ENCODE peak calls at places on chromosome 3, in nine cellular contexts. Q is CD4-positive, alpha-beta T cell; W is OCI-LY7; G is adrenal gland; D is foreskin keratinocyte; F is upper lobe of right lung; B is thoracic aorta; R is heart right ventricle; V is substantia nigra. P is an unnamed sample.

GRCh38 chr3:147381610-147382009 is 24.7 kb downstream of the ZIC4 start:
- DNase-seq in D (no peak), Q (no peak), G (no peak), B (no peak), W (no peak), V (no peak), R (no peak), F (no peak), P (no peak)

GRCh38 chr3:56754753-56755365 is 46.9 kb downstream of the ARHGEF3 start:
- DNase-seq in G (peak), B (no peak), R (no peak), D (no peak), W (peak), F (peak), Q (peak), V (no peak), P (no peak)

GRCh38 chr3:54309601-54310000 is 187.2 kb downstream of the CACNA2D3 start:
- DNase-seq in Q (no peak), R (no peak), G (no peak), B (no peak), D (no peak), W (no peak), F (no peak), V (no peak), P (no peak)

GRCh38 chr3:120039642-120040610 is 54.3 kb downstream of the GSK3B start:
- DNase-seq in G (no peak), R (no peak), B (no peak), Q (no peak), F (no peak), D (no peak), V (no peak), W (peak), P (no peak)

GRCh38 chr3:23915537-23916108 is 1.2 kb downstream of the NKIRAS1 start:
- DNase-seq in B (no peak), W (no peak), D (no peak), V (no peak), R (no peak), F (no peak), Q (no peak), G (no peak), P (no peak)

GRCh38 chr3:177195242-177195940 is 1.9 kb downstream of the TBL1XR1 start:
- DNase-seq in G (no peak), D (no peak), R (peak), W (peak), V (no peak), B (no peak), F (no peak), Q (no peak), P (no peak)

GRCh38 chr3:142998439-142998838 is 2.9 kb upstream of the U2SURP start:
- DNase-seq in W (no peak), B (no peak), Q (no peak), V (no peak), D (no peak), G (no peak), R (no peak), F (no peak), P (no peak)

GRCh38 chr3:53163459-53164387 is 2.7 kb downstream of the PRKCD start:
- DNase-seq in D (no peak), V (no peak), R (no peak), G (no peak), B (no peak), F (no peak), Q (no peak), W (peak), P (no peak)

GRCh38 chr3:195270350-195271115 is 426 bp downstream of the XXYLT1 start:
- DNase-seq in F (peak), V (peak), R (peak), D (peak), W (peak), G (peak), B (no peak), Q (peak), P (peak)

GRCh38 chr3:196867507-196868296 is at the start of gene SENP5:
- DNase-seq in W (peak), G (peak), R (peak), Q (peak), B (peak), V (peak), F (peak), D (peak), P (peak)

GRCh38 chr3:119352235-119352634 is 58.1 kb downstream of the ARHGAP31 start:
- DNase-seq in G (no peak), D (no peak), V (no peak), W (peak), F (no peak), R (no peak), Q (peak), B (no peak), P (no peak)

DNA sequence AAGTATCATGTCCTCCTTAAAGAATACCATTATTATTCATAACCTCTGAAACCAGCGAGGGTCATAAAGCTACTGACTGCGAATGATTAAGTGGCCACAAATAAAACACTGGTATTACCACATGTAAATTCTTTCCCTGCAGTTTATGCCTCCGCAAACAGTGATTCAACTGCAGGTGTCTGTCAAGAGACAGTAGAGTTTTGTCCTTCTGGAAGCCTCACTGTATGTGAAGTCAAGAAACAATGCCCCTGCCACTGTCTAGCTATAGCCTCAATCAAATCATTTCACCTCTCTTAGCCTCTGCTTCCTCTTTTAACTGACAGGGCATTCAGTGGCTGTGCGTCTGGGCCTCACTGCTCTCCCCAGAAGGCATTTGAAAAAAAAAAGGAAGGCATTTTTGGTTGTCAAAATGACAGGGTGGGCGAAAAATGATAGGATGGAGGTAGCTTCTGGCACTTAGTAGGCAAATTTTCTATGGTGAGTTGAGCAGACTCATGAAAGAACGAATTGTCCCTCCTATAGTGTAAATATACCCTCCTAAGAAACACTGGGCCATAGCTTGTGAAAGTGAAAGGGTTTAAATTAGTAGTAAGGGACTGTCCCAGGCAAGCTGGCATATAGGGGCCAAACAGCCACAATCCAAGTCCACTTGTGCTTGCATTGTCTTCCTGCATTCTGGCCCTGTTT is 66.7 kb downstream of the FILIP1L start:
- DNase-seq in B (no peak), G (peak), R (peak), W (peak), Q (no peak), F (no peak), D (peak), V (no peak), P (no peak)
- H3K27ac ChIP-seq in B (peak), G (peak), R (peak), W (no peak), Q (no peak), F (peak), D (peak), V (peak), P (peak)

GRCh38 chr3:149659173-149659468 is 1.3 kb upstream of the WWTR1 start:
- DNase-seq in D (no peak), F (no peak), B (no peak), R (no peak), Q (no peak), W (no peak), G (no peak), V (no peak), P (no peak)
- H3K27ac ChIP-seq in D (no peak), F (peak), B (peak), R (peak), Q (no peak), W (no peak), G (peak), V (no peak), P (peak)

GRCh38 chr3:168925568-168925967 is 737.9 kb downstream of the MECOM start:
- DNase-seq in B (no peak), W (no peak), R (no peak), F (no peak), D (no peak), Q (no peak), V (no peak), G (no peak), P (no peak)

DNA sequence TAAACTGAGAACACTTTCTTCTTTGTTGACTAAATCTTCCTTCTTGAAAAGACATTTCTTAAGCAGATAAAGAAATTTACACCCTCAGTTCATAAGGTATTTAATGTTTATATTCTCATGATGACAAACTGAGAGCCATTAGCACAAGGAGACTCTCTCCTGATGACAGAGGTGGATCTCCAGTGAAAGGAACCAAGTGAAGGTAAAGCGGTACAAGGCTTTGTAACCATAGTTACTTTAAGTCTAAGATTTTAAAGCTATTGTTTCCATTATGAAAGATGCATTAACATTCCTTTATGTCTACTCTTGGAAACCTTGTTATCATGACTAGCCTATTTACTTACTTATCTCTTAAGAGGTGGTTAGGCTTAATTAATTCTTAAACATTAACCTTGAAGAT is 737.1 kb downstream of the MECOM start:
- DNase-seq in D (no peak), W (no peak), G (no peak), F (no peak), V (no peak), R (no peak), Q (no peak), B (no peak), P (no peak)
- H3K27ac ChIP-seq in D (no peak), W (no peak), G (no peak), F (no peak), V (no peak), R (no peak), Q (no peak), B (no peak), P (no peak)

DNA sequence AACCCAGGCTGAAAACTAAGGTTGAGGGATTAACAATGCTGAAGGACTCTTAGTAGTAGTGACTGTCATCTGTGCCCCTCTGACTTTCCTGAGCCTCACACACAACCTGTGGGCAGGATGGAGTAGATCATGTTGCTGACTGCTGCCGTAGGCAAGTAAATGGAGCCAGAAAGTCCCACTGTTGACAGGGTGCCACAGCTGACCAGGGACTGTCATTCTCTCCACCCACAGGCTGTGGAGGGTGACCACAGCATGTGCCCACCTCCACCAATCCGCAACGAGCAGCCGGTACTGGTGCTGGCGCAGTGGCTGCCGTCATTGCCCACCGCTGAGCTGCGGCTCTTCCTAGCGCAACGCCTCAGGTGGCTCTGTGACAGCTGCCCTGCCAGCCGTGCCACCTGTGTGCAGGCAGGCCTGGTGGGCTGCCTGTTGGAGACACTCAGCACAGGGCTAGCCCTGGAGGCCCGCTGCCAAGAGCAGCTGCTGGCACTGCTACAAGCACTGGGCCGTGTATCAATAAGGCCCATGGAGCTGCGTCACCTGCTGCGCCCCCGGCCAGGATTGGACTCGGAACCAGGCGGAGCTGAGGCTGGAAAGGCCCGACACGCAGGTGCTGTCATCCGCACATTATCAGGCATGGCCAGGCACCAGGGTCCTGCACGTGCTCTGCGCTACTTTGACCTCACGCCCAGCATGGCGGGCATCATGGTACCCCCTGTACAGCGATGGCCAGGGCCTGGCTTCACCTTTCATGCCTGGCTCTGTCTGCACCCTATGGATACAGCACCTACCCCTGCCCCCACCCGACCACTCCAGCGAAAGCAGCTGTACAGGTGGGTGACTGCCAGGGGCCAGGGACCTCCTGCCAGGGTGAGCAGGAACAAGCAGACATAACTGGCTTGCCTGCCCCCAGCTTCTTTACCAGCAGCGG is 15.6 kb downstream of the NBEAL2 start:
- DNase-seq in W (no peak), Q (no peak), R (no peak), B (no peak), G (no peak), D (no peak), F (no peak), V (no peak), P (no peak)
- H3K27ac ChIP-seq in W (no peak), Q (no peak), R (no peak), B (no peak), G (no peak), D (no peak), F (no peak), V (no peak), P (no peak)

DNA sequence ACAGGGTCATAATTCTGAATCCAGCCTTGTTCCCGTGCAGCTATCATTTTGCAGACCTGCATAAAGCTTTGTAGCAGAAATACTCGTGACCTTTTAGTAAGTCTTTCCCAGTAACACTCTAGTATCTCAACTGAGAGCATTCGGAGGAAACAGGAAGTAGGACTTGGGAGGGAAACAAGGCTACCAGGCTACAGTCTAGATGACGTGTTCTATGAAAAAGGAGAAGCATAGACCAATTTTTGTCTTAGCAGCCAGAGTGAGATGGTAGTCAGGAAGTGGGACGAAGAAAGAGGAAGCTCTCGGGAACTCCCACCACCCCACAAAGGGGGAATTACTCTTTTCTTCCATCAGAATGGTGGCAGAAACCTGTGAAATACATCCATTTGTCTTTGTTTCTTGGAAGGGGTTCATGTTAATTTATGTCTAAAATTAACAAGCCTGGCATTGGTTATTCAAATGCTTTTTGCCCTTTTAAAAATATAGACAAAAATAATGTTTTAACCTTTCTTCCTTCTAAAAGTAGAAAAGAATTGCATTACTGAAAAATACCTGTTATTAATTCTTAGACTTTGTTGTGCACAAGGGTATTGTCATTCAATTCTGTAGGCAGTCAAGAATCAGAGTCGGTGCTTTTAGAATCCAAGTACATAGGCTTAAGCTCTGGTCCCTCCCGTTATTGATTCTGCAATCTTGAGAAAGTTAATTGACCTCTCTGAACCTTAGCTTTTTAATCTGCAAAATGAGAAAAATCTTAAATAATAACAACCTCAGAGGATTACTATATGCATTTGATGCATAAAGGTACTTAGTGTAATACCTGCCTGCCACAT is 1.6 kb upstream of the SUCNR1 start:
- DNase-seq in B (no peak), W (peak), G (peak), F (no peak), D (no peak), Q (no peak), V (no peak), R (peak), P (no peak)
- H3K27ac ChIP-seq in B (peak), W (no peak), G (peak), F (peak), D (no peak), Q (no peak), V (no peak), R (peak), P (peak)

GRCh38 chr3:12425850-12426579 is 58.3 kb upstream of the TSEN2 start:
- DNase-seq in F (no peak), G (no peak), W (no peak), Q (no peak), D (no peak), V (no peak), R (no peak), B (no peak), P (no peak)

GRCh38 chr3:12423131-12423530 is 61.1 kb upstream of the TSEN2 start:
- DNase-seq in D (no peak), V (no peak), W (no peak), G (no peak), Q (no peak), R (no peak), B (no peak), F (no peak), P (no peak)

GRCh38 chr3:12427551-12427950 is 56.7 kb upstream of the TSEN2 start:
- DNase-seq in V (no peak), R (no peak), W (no peak), B (no peak), D (no peak), F (no peak), Q (no peak), G (no peak), P (no peak)

GRCh38 chr3:12423918-12424634 is 60.2 kb upstream of the TSEN2 start:
- DNase-seq in Q (no peak), B (no peak), F (no peak), D (no peak), V (no peak), G (peak), W (no peak), R (no peak), P (no peak)

GRCh38 chr3:12424635-12425319 is 59.5 kb upstream of the TSEN2 start:
- DNase-seq in B (no peak), W (no peak), D (no peak), V (no peak), Q (no peak), G (peak), R (no peak), F (no peak), P (no peak)
- H3K27ac ChIP-seq in B (no peak), W (no peak), D (no peak), V (no peak), Q (no peak), G (no peak), R (no peak), F (no peak), P (no peak)

DNA sequence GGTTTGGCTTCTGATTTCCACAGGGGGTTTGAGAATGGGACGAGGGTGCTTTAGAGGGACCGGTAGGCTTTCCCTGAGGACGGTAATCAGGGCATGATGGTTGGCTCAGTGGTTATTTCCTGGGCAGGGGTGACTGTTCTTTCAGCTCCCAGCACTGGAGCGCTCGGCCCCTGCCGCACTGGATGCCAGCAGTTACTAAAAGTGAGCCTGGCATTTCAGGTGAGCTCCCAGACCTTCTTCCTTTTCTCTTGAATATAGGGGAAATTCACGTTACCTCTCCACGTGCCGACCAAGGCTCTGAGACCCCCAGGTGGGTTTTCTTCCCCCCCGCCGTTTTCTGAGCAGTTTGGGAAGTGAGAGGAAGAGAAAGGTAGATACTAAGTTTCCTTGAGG is 1.0 kb downstream of the TEX264 start:
- DNase-seq in R (no peak), G (no peak), F (no peak), D (no peak), V (no peak), B (no peak), W (no peak), Q (no peak), P (no peak)
- H3K27ac ChIP-seq in R (peak), G (peak), F (peak), D (no peak), V (no peak), B (peak), W (peak), Q (peak), P (peak)

DNA sequence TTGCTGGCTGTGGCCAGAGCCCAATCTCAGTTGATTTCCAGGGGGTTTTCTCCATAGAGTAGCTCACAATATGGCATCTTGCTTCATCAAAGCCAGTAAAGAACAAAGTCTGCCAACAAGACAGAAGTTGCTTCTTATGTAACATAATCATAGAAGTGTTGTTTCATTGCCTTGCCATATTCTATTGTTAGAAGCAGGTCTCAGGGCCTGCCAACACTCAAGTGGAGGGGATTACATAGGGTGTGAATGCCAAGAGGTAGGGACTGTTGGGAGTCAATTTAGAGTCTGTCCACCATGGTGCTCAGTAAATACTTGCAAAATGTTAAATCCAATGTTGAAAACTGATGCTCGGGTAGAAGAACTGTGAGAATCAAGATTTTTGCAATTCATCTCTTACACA is 13.4 kb upstream of the PXYLP1 start:
- DNase-seq in V (no peak), B (no peak), G (no peak), D (no peak), W (no peak), F (no peak), R (peak), Q (no peak), P (no peak)
- H3K27ac ChIP-seq in V (no peak), B (no peak), G (no peak), D (no peak), W (no peak), F (no peak), R (peak), Q (no peak), P (no peak)

DNA sequence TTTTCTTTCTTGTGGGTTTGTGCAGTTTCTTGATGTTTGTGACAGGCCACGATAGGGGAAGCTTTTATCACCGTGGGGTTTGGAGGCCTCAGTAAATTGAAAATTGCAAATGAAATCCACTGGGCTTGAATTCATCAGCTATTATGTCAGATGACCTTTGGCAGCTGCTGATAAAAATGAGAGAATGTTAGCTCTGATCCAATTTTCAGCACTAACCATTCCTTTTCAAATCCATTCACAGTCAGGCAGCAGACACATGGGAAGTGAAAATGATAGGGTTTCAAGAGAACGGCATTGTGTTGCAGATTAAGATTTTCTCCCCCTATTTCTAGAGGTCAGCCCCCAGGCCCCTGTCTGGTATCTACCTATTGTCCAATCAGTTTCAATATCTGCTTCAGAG is 176.8 kb upstream of the SOX2 start:
- DNase-seq in W (no peak), F (no peak), R (no peak), B (no peak), V (no peak), D (no peak), Q (no peak), G (no peak), P (no peak)
- H3K27ac ChIP-seq in W (no peak), F (no peak), R (no peak), B (no peak), V (no peak), D (no peak), Q (no peak), G (no peak), P (no peak)